ENCODE peak calls at places on chromosomes 12 and 14, in six cellular contexts. V is iPS-NIHi11, Z is BJ, Y is GM12891, D is HepG2, M is Daoy. T is an unnamed sample.

GRCh38 chr14:33039321-33039720 is 100.6 kb downstream of the NPAS3 start:
- DNase-seq in V (no peak), Z (no peak), D (no peak), Y (no peak), M (no peak), T (no peak)

GRCh38 chr12:13313886-13314285 is 117.4 kb downstream of the EMP1 start:
- DNase-seq in D (no peak), V (no peak), Z (no peak), Y (no peak), M (no peak), T (no peak)

GRCh38 chr14:96508900-96509299 is 6.7 kb downstream of the PAPOLA start:
- DNase-seq in Z (no peak), V (no peak), M (no peak), Y (no peak), D (peak), T (no peak)

GRCh38 chr12:62646566-62646965 is 179.9 kb downstream of the MON2 start:
- DNase-seq in Z (no peak), D (no peak), V (no peak), M (no peak), Y (no peak), T (no peak)

GRCh38 chr12:85445060-85445938 is 165.3 kb downstream of the ALX1 start:
- DNase-seq in Z (no peak), M (no peak), D (no peak), V (no peak), Y (no peak), T (peak)

GRCh38 chr12:104219908-104220404 is 4.4 kb downstream of the TXNRD1 start:
- DNase-seq in Y (no peak), V (no peak), M (peak), D (peak), Z (peak), T (no peak)

GRCh38 chr12:94404854-94405253 is 54.8 kb downstream of the CEP83 start:
- DNase-seq in D (no peak), Z (no peak), Y (no peak), V (no peak), M (no peak), T (no peak)

GRCh38 chr14:62743118-62743517 is 302.1 kb downstream of the KCNH5 start:
- DNase-seq in Y (no peak), D (no peak), V (no peak), Z (no peak), M (no peak), T (no peak)

GRCh38 chr12:76018111-76018510 is 13.5 kb downstream of the PHLDA1 start:
- DNase-seq in Z (no peak), M (peak), Y (no peak), V (peak), D (peak), T (peak)

GRCh38 chr14:58239259-58240210 is 5.1 kb upstream of the PSMA3 start:
- DNase-seq in V (peak), D (peak), Z (no peak), M (peak), Y (no peak), T (peak)

GRCh38 chr14:90544566-90544965 is 147.7 kb downstream of the CALM1 start:
- DNase-seq in D (no peak), Z (no peak), V (no peak), M (no peak), Y (no peak), T (no peak)

GRCh38 chr14:69684461-69685183 is 73.2 kb downstream of the SUSD6 start:
- DNase-seq in M (no peak), D (no peak), Y (no peak), Z (no peak), V (no peak), T (no peak)

GRCh38 chr14:57462551-57462950 is 31.1 kb downstream of the CCDC198 start:
- DNase-seq in M (peak), V (no peak), Z (no peak), D (no peak), Y (no peak), T (no peak)

GRCh38 chr12:58883576-58884334 is 36.5 kb downstream of the LRIG3 start:
- DNase-seq in Y (no peak), M (no peak), Z (no peak), D (no peak), V (no peak), T (no peak)

GRCh38 chr14:77593501-77593911 is 22.9 kb downstream of the SPTLC2 start:
- DNase-seq in Z (no peak), V (no peak), Y (no peak), M (peak), D (no peak), T (no peak)

GRCh38 chr14:24312736-24313507 is 1.6 kb downstream of the LTB4R start:
- DNase-seq in Y (no peak), D (no peak), M (peak), V (no peak), Z (no peak), T (no peak)

GRCh38 chr12:69019082-69019481 is 86.1 kb upstream of the CPM start:
- DNase-seq in Z (no peak), Y (no peak), M (no peak), V (no peak), D (no peak), T (no peak)

GRCh38 chr12:39813776-39814175 is 194.2 kb upstream of the ABCD2 start:
- DNase-seq in M (no peak), Y (no peak), Z (no peak), V (no peak), D (no peak), T (no peak)

GRCh38 chr14:74038015-74038859 is 19.1 kb downstream of the BBOF1 start:
- DNase-seq in Z (no peak), Y (peak), D (peak), V (peak), M (peak), T (peak)

GRCh38 chr14:32224731-32225377 is 21.8 kb upstream of the RNU6-8 start:
- DNase-seq in M (peak), Z (peak), V (peak), Y (no peak), D (peak), T (peak)

GRCh38 chr12:45402288-45402687 is 186.4 kb downstream of the ANO6 start:
- DNase-seq in M (no peak), Z (no peak), V (no peak), D (no peak), Y (no peak), T (no peak)

GRCh38 chr12:88185988-88186387 is 43.9 kb downstream of the TMTC3 start:
- DNase-seq in M (peak), Z (no peak), V (no peak), D (no peak), Y (no peak), T (no peak)

GRCh38 chr12:105906545-105906944 is 232.2 kb downstream of the NUAK1 start:
- DNase-seq in Y (no peak), M (no peak), Z (no peak), V (no peak), D (no peak), T (no peak)

GRCh38 chr12:78120866-78121590 is 290.3 kb downstream of the NAV3 start:
- DNase-seq in V (no peak), M (peak), D (no peak), Z (no peak), Y (no peak), T (no peak)

GRCh38 chr12:78236264-78236663 is 405.6 kb downstream of the NAV3 start:
- DNase-seq in Y (no peak), M (no peak), V (no peak), D (no peak), Z (no peak), T (no peak)

GRCh38 chr14:54622189-54622958 is 55.4 kb downstream of the SAMD4A start:
- DNase-seq in Z (no peak), Y (no peak), D (no peak), V (no peak), M (no peak), T (no peak)

GRCh38 chr14:27096091-27096490 is 498.3 kb upstream of the NOVA1 start:
- DNase-seq in Z (no peak), M (no peak), V (no peak), D (no peak), Y (no peak), T (no peak)

GRCh38 chr12:84704851-84705250 is 207.7 kb downstream of the SLC6A15 start:
- DNase-seq in D (no peak), Z (no peak), V (no peak), Y (no peak), M (no peak), T (peak)

GRCh38 chr12:63802012-63802608 is 22.4 kb downstream of the RXYLT1 start:
- DNase-seq in M (no peak), Y (no peak), V (peak), D (no peak), Z (no peak), T (peak)

GRCh38 chr12:96442906-96443305 is 42.7 kb upstream of the CDK17 start:
- DNase-seq in Y (no peak), Z (no peak), M (no peak), D (no peak), V (no peak), T (no peak)

GRCh38 chr12:21775130-21775920 is 819 bp upstream of the KCNJ8 start:
- DNase-seq in D (no peak), Z (no peak), Y (no peak), V (no peak), M (no peak), T (no peak)

GRCh38 chr12:101172316-101172715 is 37.7 kb downstream of the SLC5A8 start:
- DNase-seq in V (peak), Y (no peak), Z (no peak), M (peak), D (peak), T (peak)

GRCh38 chr14:64680013-64680674 is 24.1 kb upstream of the PLEKHG3 start:
- DNase-seq in Y (no peak), V (no peak), Z (no peak), M (peak), D (no peak), T (no peak)

GRCh38 chr12:66072135-66072534 is 58.4 kb downstream of the LLPH start:
- DNase-seq in D (no peak), M (no peak), Z (no peak), Y (no peak), V (no peak), T (no peak)

GRCh38 chr12:46585854-46586621 is 213.5 kb upstream of the SLC38A2 start:
- DNase-seq in V (no peak), Y (no peak), Z (no peak), M (peak), D (peak), T (peak)